ENCODE peak calls at places on chromosomes 4 and X, in four cellular contexts. One of them, this sample, is unnamed.

GRCh38 chr4:138056541-138056940 is 185.6 kb downstream of the SLC7A11 start:
- DNase-seq in hypothalamus: no peak
- DNase-seq in body of pancreas: no peak
- DNase-seq in ACHN: no peak
- DNase-seq in this sample: no peak

GRCh38 chrX:148517191-148517590 is 16.8 kb downstream of the AFF2 start:
- DNase-seq in hypothalamus: no peak
- DNase-seq in body of pancreas: no peak
- DNase-seq in ACHN: no peak
- DNase-seq in this sample: no peak

GRCh38 chr4:98625920-98626319 is 32.5 kb downstream of the TSPAN5 start:
- DNase-seq in hypothalamus: no peak
- DNase-seq in body of pancreas: no peak
- DNase-seq in ACHN: no peak
- DNase-seq in this sample: no peak

GRCh38 chr4:8411351-8412180 is 29.0 kb downstream of the ACOX3 start:
- DNase-seq in hypothalamus: no peak
- DNase-seq in body of pancreas: no peak
- DNase-seq in ACHN: no peak
- DNase-seq in this sample: no peak

GRCh38 chrX:106481341-106481740 is 130.4 kb upstream of the RADX start:
- DNase-seq in hypothalamus: peak; percentile 49
- DNase-seq in body of pancreas: peak; percentile 60
- DNase-seq in ACHN: peak; percentile 48
- DNase-seq in this sample: peak; percentile 64

GRCh38 chrX:31038585-31039326 is 33.1 kb downstream of the FTHL17 start:
- DNase-seq in hypothalamus: peak; percentile 17
- DNase-seq in body of pancreas: peak; percentile 20
- DNase-seq in ACHN: peak; percentile 6
- DNase-seq in this sample: peak; percentile 13

GRCh38 chr4:20253272-20253798 is 1.6 kb downstream of the SLIT2 start:
- DNase-seq in hypothalamus: no peak
- DNase-seq in body of pancreas: peak; percentile 10
- DNase-seq in ACHN: peak; percentile 4
- DNase-seq in this sample: no peak

GRCh38 chr4:82248903-82249632 is 124.7 kb downstream of the HNRNPD start:
- DNase-seq in hypothalamus: no peak
- DNase-seq in body of pancreas: no peak
- DNase-seq in ACHN: no peak
- DNase-seq in this sample: no peak

GRCh38 chrX:74419861-74420193 is 1.5 kb upstream of the SLC16A2 start:
- DNase-seq in hypothalamus: no peak
- DNase-seq in body of pancreas: peak; percentile 17
- DNase-seq in ACHN: peak; percentile 2
- DNase-seq in this sample: peak; percentile 18

GRCh38 chrX:24619647-24620046 is 27.5 kb downstream of the PCYT1B start:
- DNase-seq in hypothalamus: peak; percentile 36
- DNase-seq in body of pancreas: no peak
- DNase-seq in ACHN: no peak
- DNase-seq in this sample: peak; percentile 2

GRCh38 chrX:38563006-38563405 is 1.7 kb downstream of the TSPAN7 start:
- DNase-seq in hypothalamus: no peak
- DNase-seq in body of pancreas: no peak
- DNase-seq in ACHN: no peak
- DNase-seq in this sample: no peak

GRCh38 chr4:146450524-146450923 is 71.2 kb downstream of the SLC10A7 start:
- DNase-seq in hypothalamus: no peak
- DNase-seq in body of pancreas: no peak
- DNase-seq in ACHN: no peak
- DNase-seq in this sample: no peak

GRCh38 chr4:48906283-48907173 is at the start of gene OCIAD2:
- DNase-seq in hypothalamus: peak; percentile 12
- DNase-seq in body of pancreas: peak; percentile 89
- DNase-seq in ACHN: peak; percentile 78
- DNase-seq in this sample: peak; percentile 79

GRCh38 chr4:54499308-54500074 is 158.3 kb upstream of the KIT start:
- DNase-seq in hypothalamus: no peak
- DNase-seq in body of pancreas: no peak
- DNase-seq in ACHN: no peak
- DNase-seq in this sample: no peak

GRCh38 chrX:117743469-117744251 is 372.9 kb downstream of the KLHL13 start:
- DNase-seq in hypothalamus: no peak
- DNase-seq in body of pancreas: peak; percentile 39
- DNase-seq in ACHN: peak; percentile 0
- DNase-seq in this sample: no peak

GRCh38 chr4:99947190-99947578 is 766 bp upstream of the DNAJB14 start:
- DNase-seq in hypothalamus: no peak
- DNase-seq in body of pancreas: no peak
- DNase-seq in ACHN: peak; percentile 27
- DNase-seq in this sample: no peak

This sample was measured in SW480.